ENCODE peak calls at places on chromosomes 12 and 14, in seven cellular contexts. V is psoas muscle, G is naive B cell, S is A549, Q is mesendoderm, A is endothelial cell, N is MCF 10A. W is an unnamed sample.

GRCh38 chr12:100043657-100044056 is 58.9 kb upstream of the ANKS1B start:
- DNase-seq in V (no peak), G (no peak), S (no peak), Q (peak; percentile 27), A (no peak), N (peak; percentile 16), W (peak; percentile 4)

GRCh38 chr14:32508281-32508680 is 179.2 kb downstream of the AKAP6 start:
- DNase-seq in V (no peak), G (no peak), S (no peak), Q (no peak), A (no peak), N (peak; percentile 21), W (peak; percentile 24)

GRCh38 chr12:64099430-64099829 is 122.7 kb downstream of the KICS2 start:
- DNase-seq in V (peak; percentile 57), G (no peak), S (peak; percentile 35), Q (no peak), A (no peak), N (peak; percentile 85), W (peak; percentile 94)

GRCh38 chr12:9036227-9036626 is 46.9 kb downstream of the KLRG1 start:
- DNase-seq in V (no peak), G (no peak), S (no peak), Q (no peak), A (no peak), N (no peak), W (no peak)

GRCh38 chr12:110126557-110126956 is 2.4 kb downstream of the IFT81 start:
- DNase-seq in V (no peak), G (no peak), S (no peak), Q (no peak), A (no peak), N (no peak), W (no peak)

GRCh38 chr12:55930771-55931316 is at the start of gene DGKA:
- DNase-seq in V (peak; percentile 26), G (peak; percentile 28), S (peak; percentile 69), Q (peak; percentile 62), A (peak; percentile 32), N (peak; percentile 82), W (peak; percentile 71)

GRCh38 chr12:3432176-3432742 is 58.7 kb upstream of the PRMT8 start:
- DNase-seq in V (no peak), G (no peak), S (no peak), Q (peak; percentile 79), A (no peak), N (no peak), W (no peak)

GRCh38 chr12:89390802-89391673 is 38.7 kb upstream of the DUSP6 start:
- DNase-seq in V (no peak), G (no peak), S (peak; percentile 68), Q (no peak), A (no peak), N (peak; percentile 67), W (peak; percentile 32)

GRCh38 chr12:103915306-103915705 is 14.9 kb upstream of the HSP90B1 start:
- DNase-seq in V (no peak), G (no peak), S (no peak), Q (no peak), A (no peak), N (no peak), W (no peak)

W was measured in AG08395.